ENCODE peak calls at places on chromosome 21, in nine cellular contexts. One of them, this sample, is unnamed.
A peak's percentile ranks its signal among the peaks of the same experiment; 100 is the strongest.

GRCh38 chr21:31335957-31336738 is 7.9 kb downstream of the TIAM1 start:
- DNase-seq in lower leg skin: no peak
- DNase-seq in HL-60: no peak
- DNase-seq in fibroblast of lung: peak; percentile 97
- DNase-seq in psoas muscle: no peak
- DNase-seq in fibroblast of mammary gland: peak; percentile 96
- DNase-seq in left ventricle myocardium inferior: no peak
- DNase-seq in tibial nerve: peak; percentile 43
- DNase-seq in brain microvascular endothelial cell: peak; percentile 94
- DNase-seq in this sample: peak; percentile 27

GRCh38 chr21:32137266-32137665 is 141.6 kb downstream of the MIS18A start:
- DNase-seq in fibroblast of lung: no peak
- DNase-seq in lower leg skin: no peak
- DNase-seq in tibial nerve: no peak
- DNase-seq in psoas muscle: no peak
- DNase-seq in HL-60: no peak
- DNase-seq in left ventricle myocardium inferior: no peak
- DNase-seq in brain microvascular endothelial cell: no peak
- DNase-seq in fibroblast of mammary gland: no peak
- DNase-seq in this sample: peak; percentile 36

GRCh38 chr21:32065654-32066053 is 192.8 kb downstream of the HUNK start:
- DNase-seq in fibroblast of lung: no peak
- DNase-seq in HL-60: peak; percentile 34
- DNase-seq in lower leg skin: no peak
- DNase-seq in tibial nerve: no peak
- DNase-seq in brain microvascular endothelial cell: no peak
- DNase-seq in fibroblast of mammary gland: no peak
- DNase-seq in psoas muscle: no peak
- DNase-seq in left ventricle myocardium inferior: no peak
- DNase-seq in this sample: no peak

GRCh38 chr21:33042812-33043211 is 17.1 kb downstream of the OLIG2 start:
- DNase-seq in lower leg skin: no peak
- DNase-seq in tibial nerve: no peak
- DNase-seq in psoas muscle: no peak
- DNase-seq in HL-60: no peak
- DNase-seq in fibroblast of lung: peak; percentile 93
- DNase-seq in fibroblast of mammary gland: peak; percentile 93
- DNase-seq in brain microvascular endothelial cell: peak; percentile 92
- DNase-seq in left ventricle myocardium inferior: no peak
- DNase-seq in this sample: no peak

GRCh38 chr21:38766987-38767722 is 38.6 kb upstream of the ETS2 start:
- DNase-seq in psoas muscle: no peak
- DNase-seq in lower leg skin: no peak
- DNase-seq in fibroblast of lung: no peak
- DNase-seq in tibial nerve: no peak
- DNase-seq in HL-60: peak; percentile 29
- DNase-seq in brain microvascular endothelial cell: no peak
- DNase-seq in fibroblast of mammary gland: no peak
- DNase-seq in left ventricle myocardium inferior: no peak
- DNase-seq in this sample: peak; percentile 94

GRCh38 chr21:16797530-16797929 is 715.3 kb upstream of the CXADR start:
- DNase-seq in left ventricle myocardium inferior: no peak
- DNase-seq in psoas muscle: no peak
- DNase-seq in brain microvascular endothelial cell: no peak
- DNase-seq in fibroblast of mammary gland: no peak
- DNase-seq in HL-60: no peak
- DNase-seq in tibial nerve: no peak
- DNase-seq in fibroblast of lung: no peak
- DNase-seq in lower leg skin: no peak
- DNase-seq in this sample: no peak

GRCh38 chr21:30354308-30355005 is 6.1 kb upstream of the KRTAP23-1 start:
- DNase-seq in psoas muscle: no peak
- DNase-seq in brain microvascular endothelial cell: no peak
- DNase-seq in tibial nerve: no peak
- DNase-seq in lower leg skin: no peak
- DNase-seq in fibroblast of lung: no peak
- DNase-seq in fibroblast of mammary gland: no peak
- DNase-seq in left ventricle myocardium inferior: no peak
- DNase-seq in HL-60: no peak
- DNase-seq in this sample: no peak

GRCh38 chr21:33029975-33030461 is 4.3 kb downstream of the OLIG2 start:
- DNase-seq in lower leg skin: peak; percentile 80
- DNase-seq in HL-60: no peak
- DNase-seq in fibroblast of lung: no peak
- DNase-seq in brain microvascular endothelial cell: no peak
- DNase-seq in psoas muscle: no peak
- DNase-seq in fibroblast of mammary gland: no peak
- DNase-seq in tibial nerve: no peak
- DNase-seq in left ventricle myocardium inferior: no peak
- DNase-seq in this sample: no peak

GRCh38 chr21:19326581-19327319 is 923.2 kb upstream of the TMPRSS15 start:
- DNase-seq in fibroblast of lung: no peak
- DNase-seq in tibial nerve: no peak
- DNase-seq in lower leg skin: no peak
- DNase-seq in psoas muscle: no peak
- DNase-seq in brain microvascular endothelial cell: no peak
- DNase-seq in fibroblast of mammary gland: no peak
- DNase-seq in left ventricle myocardium inferior: no peak
- DNase-seq in HL-60: no peak
- DNase-seq in this sample: no peak

GRCh38 chr21:20971296-20971921 is 26.8 kb upstream of the NCAM2 start:
- DNase-seq in psoas muscle: peak; percentile 56
- DNase-seq in left ventricle myocardium inferior: peak; percentile 33
- DNase-seq in HL-60: peak; percentile 31
- DNase-seq in lower leg skin: no peak
- DNase-seq in fibroblast of mammary gland: peak; percentile 64
- DNase-seq in brain microvascular endothelial cell: peak; percentile 57
- DNase-seq in fibroblast of lung: peak; percentile 56
- DNase-seq in tibial nerve: peak; percentile 58
- DNase-seq in this sample: peak; percentile 33

GRCh38 chr21:16211339-16212303 is 481.8 kb downstream of the USP25 start:
- DNase-seq in brain microvascular endothelial cell: peak; percentile 22
- DNase-seq in psoas muscle: no peak
- DNase-seq in tibial nerve: no peak
- DNase-seq in fibroblast of lung: peak; percentile 63
- DNase-seq in lower leg skin: no peak
- DNase-seq in HL-60: no peak
- DNase-seq in fibroblast of mammary gland: peak; percentile 41
- DNase-seq in left ventricle myocardium inferior: no peak
- DNase-seq in this sample: no peak

GRCh38 chr21:33849839-33850238 is 65.8 kb downstream of the ATP5PO start:
- DNase-seq in fibroblast of mammary gland: no peak
- DNase-seq in fibroblast of lung: no peak
- DNase-seq in HL-60: no peak
- DNase-seq in brain microvascular endothelial cell: no peak
- DNase-seq in left ventricle myocardium inferior: no peak
- DNase-seq in psoas muscle: no peak
- DNase-seq in lower leg skin: no peak
- DNase-seq in tibial nerve: no peak
- DNase-seq in this sample: no peak

GRCh38 chr21:33124879-33125278 is 54.9 kb downstream of the OLIG1 start:
- DNase-seq in HL-60: peak; percentile 77
- DNase-seq in left ventricle myocardium inferior: no peak
- DNase-seq in fibroblast of mammary gland: no peak
- DNase-seq in psoas muscle: no peak
- DNase-seq in lower leg skin: no peak
- DNase-seq in fibroblast of lung: no peak
- DNase-seq in brain microvascular endothelial cell: no peak
- DNase-seq in tibial nerve: no peak
- DNase-seq in this sample: no peak

GRCh38 chr21:40053007-40053406 is 185.8 kb downstream of the PCP4 start:
- DNase-seq in fibroblast of lung: peak; percentile 28
- DNase-seq in HL-60: no peak
- DNase-seq in left ventricle myocardium inferior: peak; percentile 41
- DNase-seq in lower leg skin: peak; percentile 90
- DNase-seq in brain microvascular endothelial cell: no peak
- DNase-seq in tibial nerve: peak; percentile 36
- DNase-seq in psoas muscle: peak; percentile 75
- DNase-seq in fibroblast of mammary gland: no peak
- DNase-seq in this sample: no peak

GRCh38 chr21:45241357-45241756 is 46.3 kb downstream of the POFUT2 start:
- DNase-seq in tibial nerve: no peak
- DNase-seq in psoas muscle: no peak
- DNase-seq in fibroblast of mammary gland: no peak
- DNase-seq in brain microvascular endothelial cell: no peak
- DNase-seq in fibroblast of lung: no peak
- DNase-seq in HL-60: no peak
- DNase-seq in lower leg skin: no peak
- DNase-seq in left ventricle myocardium inferior: no peak
- DNase-seq in this sample: no peak

GRCh38 chr21:45235488-45235887 is 52.2 kb downstream of the POFUT2 start:
- DNase-seq in tibial nerve: no peak
- DNase-seq in fibroblast of mammary gland: no peak
- DNase-seq in fibroblast of lung: no peak
- DNase-seq in HL-60: no peak
- DNase-seq in lower leg skin: no peak
- DNase-seq in brain microvascular endothelial cell: no peak
- DNase-seq in psoas muscle: no peak
- DNase-seq in left ventricle myocardium inferior: no peak
- DNase-seq in this sample: no peak

GRCh38 chr21:45234906-45235305 is 52.8 kb downstream of the POFUT2 start:
- DNase-seq in fibroblast of lung: no peak
- DNase-seq in tibial nerve: no peak
- DNase-seq in fibroblast of mammary gland: no peak
- DNase-seq in lower leg skin: no peak
- DNase-seq in HL-60: no peak
- DNase-seq in left ventricle myocardium inferior: no peak
- DNase-seq in psoas muscle: no peak
- DNase-seq in brain microvascular endothelial cell: no peak
- DNase-seq in this sample: no peak

GRCh38 chr21:45234127-45234526 is 53.6 kb downstream of the POFUT2 start:
- DNase-seq in lower leg skin: no peak
- DNase-seq in HL-60: no peak
- DNase-seq in left ventricle myocardium inferior: no peak
- DNase-seq in fibroblast of mammary gland: no peak
- DNase-seq in fibroblast of lung: no peak
- DNase-seq in tibial nerve: no peak
- DNase-seq in psoas muscle: no peak
- DNase-seq in brain microvascular endothelial cell: no peak
- DNase-seq in this sample: no peak

DNA sequence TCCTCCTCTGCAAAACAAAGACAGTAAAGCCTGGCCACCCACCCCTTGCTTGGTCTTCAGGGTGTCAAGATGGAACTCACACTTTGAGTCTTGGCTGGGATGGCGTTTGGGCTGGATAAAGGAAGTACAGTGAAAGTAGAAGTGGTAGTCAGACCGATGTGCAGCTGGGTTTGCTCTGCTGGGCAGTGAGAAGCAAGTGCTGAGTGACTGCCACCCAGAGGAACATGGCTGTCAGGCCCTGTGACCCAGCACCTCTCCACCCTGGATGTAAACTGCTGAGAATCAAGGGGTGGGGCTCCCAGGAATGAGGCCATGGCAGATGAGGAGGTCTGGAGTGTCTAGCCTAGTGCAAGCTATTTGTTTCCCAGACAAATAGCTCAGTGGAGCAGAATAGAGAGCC is 51.2 kb downstream of the POFUT2 start:
- DNase-seq in tibial nerve: no peak
- DNase-seq in lower leg skin: no peak
- DNase-seq in fibroblast of mammary gland: no peak
- DNase-seq in brain microvascular endothelial cell: no peak
- DNase-seq in HL-60: peak; percentile 48
- DNase-seq in left ventricle myocardium inferior: no peak
- DNase-seq in psoas muscle: no peak
- DNase-seq in fibroblast of lung: no peak
- DNase-seq in this sample: peak; percentile 12
- TF ChIP-seq CTCF in tibial nerve: no peak
- TF ChIP-seq CTCF in lower leg skin: no peak
- TF ChIP-seq CTCF in fibroblast of mammary gland: no peak
- TF ChIP-seq CTCF in brain microvascular endothelial cell: no peak
- TF ChIP-seq CTCF in HL-60: peak; percentile 14
- TF ChIP-seq CTCF in left ventricle myocardium inferior: no peak
- TF ChIP-seq CTCF in psoas muscle: no peak
- TF ChIP-seq CTCF in fibroblast of lung: no peak
- TF ChIP-seq CTCF in this sample: peak; percentile 12

GRCh38 chr21:14527690-14528652 is 18.1 kb downstream of the SAMSN1 start:
- DNase-seq in HL-60: no peak
- DNase-seq in brain microvascular endothelial cell: no peak
- DNase-seq in tibial nerve: no peak
- DNase-seq in psoas muscle: no peak
- DNase-seq in fibroblast of lung: no peak
- DNase-seq in left ventricle myocardium inferior: no peak
- DNase-seq in lower leg skin: no peak
- DNase-seq in fibroblast of mammary gland: peak; percentile 23
- DNase-seq in this sample: no peak
- H3K4me3 ChIP-seq in HL-60: no peak overlapping the region
- H3K4me3 ChIP-seq in brain microvascular endothelial cell: no peak overlapping the region
- H3K4me3 ChIP-seq in tibial nerve: no peak overlapping the region
- H3K4me3 ChIP-seq in psoas muscle: no peak overlapping the region
- H3K4me3 ChIP-seq in fibroblast of lung: no peak overlapping the region
- H3K4me3 ChIP-seq in left ventricle myocardium inferior: no peak overlapping the region
- H3K4me3 ChIP-seq in lower leg skin: no peak overlapping the region
- H3K4me3 ChIP-seq in fibroblast of mammary gland: no peak overlapping the region
- H3K4me3 ChIP-seq in this sample: peak overlapping the region; percentile 36

DNA sequence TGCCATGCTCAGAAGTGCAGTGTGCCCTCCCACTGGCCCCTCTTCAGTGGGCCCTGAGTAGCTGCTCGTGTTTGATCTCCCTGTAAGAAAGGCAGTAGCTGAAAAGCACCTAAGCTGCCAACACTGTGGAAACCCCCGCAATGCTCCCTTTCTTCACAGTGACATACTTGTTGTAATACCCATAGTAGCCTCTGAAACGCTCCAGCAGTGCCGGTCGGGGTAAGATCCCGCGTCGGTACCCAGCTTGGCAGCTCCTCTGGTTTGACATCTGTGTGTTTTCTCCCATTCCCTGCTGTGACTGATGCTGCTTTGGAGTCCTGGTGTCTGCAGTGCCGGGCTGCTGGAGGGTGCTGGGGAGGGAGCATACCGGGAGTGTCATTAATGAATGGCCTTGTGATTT is 3.6 kb downstream of the CHAF1B start:
- DNase-seq in psoas muscle: no peak
- DNase-seq in fibroblast of mammary gland: no peak
- DNase-seq in tibial nerve: no peak
- DNase-seq in fibroblast of lung: peak; percentile 75
- DNase-seq in lower leg skin: no peak
- DNase-seq in HL-60: no peak
- DNase-seq in brain microvascular endothelial cell: peak; percentile 33
- DNase-seq in left ventricle myocardium inferior: no peak
- DNase-seq in this sample: peak; percentile 74
- TF ChIP-seq CTCF in psoas muscle: peak; percentile 22
- TF ChIP-seq CTCF in fibroblast of mammary gland: no peak
- TF ChIP-seq CTCF in tibial nerve: no peak
- TF ChIP-seq CTCF in fibroblast of lung: no peak
- TF ChIP-seq CTCF in lower leg skin: no peak
- TF ChIP-seq CTCF in HL-60: no peak
- TF ChIP-seq CTCF in brain microvascular endothelial cell: peak; percentile 61
- TF ChIP-seq CTCF in left ventricle myocardium inferior: peak; percentile 26
- TF ChIP-seq CTCF in this sample: peak; percentile 17

DNA sequence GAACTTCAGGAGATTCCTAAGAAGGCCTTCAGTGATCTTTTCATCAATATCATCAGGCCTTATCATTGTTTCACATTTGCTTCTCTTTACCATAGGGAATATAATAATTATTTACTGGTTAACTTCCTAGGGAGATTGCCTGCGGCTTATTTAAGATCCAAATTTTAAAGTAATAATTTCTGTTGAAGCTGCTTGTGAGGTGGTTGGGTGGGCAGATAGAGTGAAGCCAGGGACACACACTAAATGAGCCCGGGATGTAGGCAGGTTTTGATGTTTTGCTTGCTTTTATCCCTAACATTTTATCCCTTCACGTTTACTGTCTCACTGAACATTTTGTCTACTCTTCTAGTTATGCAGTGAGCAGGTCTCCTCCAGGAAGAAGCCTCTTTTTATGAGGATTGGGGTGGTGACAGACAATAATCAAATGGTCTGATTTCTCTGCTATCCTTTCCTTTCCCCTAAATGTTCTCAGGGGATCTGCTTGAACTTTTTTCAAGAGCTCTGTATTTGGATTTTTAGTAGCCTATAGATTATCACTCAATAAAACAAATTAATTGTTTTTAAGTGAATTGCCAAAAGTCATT is 164.7 kb downstream of the RUNX1 start:
- DNase-seq in psoas muscle: no peak
- DNase-seq in left ventricle myocardium inferior: no peak
- DNase-seq in fibroblast of lung: no peak
- DNase-seq in HL-60: no peak
- DNase-seq in lower leg skin: no peak
- DNase-seq in fibroblast of mammary gland: peak; percentile 25
- DNase-seq in tibial nerve: no peak
- DNase-seq in brain microvascular endothelial cell: no peak
- DNase-seq in this sample: no peak
- H3K4me3 ChIP-seq in psoas muscle: peak overlapping the region; percentile 87
- H3K4me3 ChIP-seq in left ventricle myocardium inferior: peak overlapping the region; percentile 75
- H3K4me3 ChIP-seq in fibroblast of lung: peak overlapping the region; percentile 100
- H3K4me3 ChIP-seq in HL-60: peak overlapping the region; percentile 88
- H3K4me3 ChIP-seq in lower leg skin: no peak overlapping the region
- H3K4me3 ChIP-seq in fibroblast of mammary gland: peak overlapping the region; percentile 93
- H3K4me3 ChIP-seq in tibial nerve: peak overlapping the region; percentile 13
- H3K4me3 ChIP-seq in brain microvascular endothelial cell: peak overlapping the region; percentile 91
- H3K4me3 ChIP-seq in this sample: no peak overlapping the region

This sample was measured in GM12865.